ENCODE peak calls at places on chromosomes 6 and 20, in six cellular contexts. W is GM12878, D is EL, M is KBM-7, F is endothelial cell, C is Peyer's patch. Y is an unnamed sample.

GRCh38 chr6:89528865-89529264 is 95.9 kb downstream of the ANKRD6 start:
- DNase-seq in D (no peak), W (no peak), F (no peak), M (no peak), C (no peak), Y (no peak)

GRCh38 chr6:168307011-168307694 is 12.4 kb downstream of the DACT2 start:
- DNase-seq in C (no peak), F (no peak), M (no peak), W (no peak), D (no peak), Y (no peak)

GRCh38 chr6:126180585-126180984 is 159.3 kb upstream of the CENPW start:
- DNase-seq in D (peak), W (peak), M (no peak), C (no peak), F (no peak), Y (no peak)

GRCh38 chr20:45919951-45920794 is 8.2 kb upstream of the PLTP start:
- DNase-seq in M (no peak), C (no peak), F (no peak), W (no peak), D (no peak), Y (no peak)

GRCh38 chr20:58228484-58229197 is at the start of gene ANKRD60:
- DNase-seq in D (peak), W (no peak), C (no peak), F (peak), M (no peak), Y (no peak)

GRCh38 chr20:31845300-31845863 is at the start of gene FOXS1:
- DNase-seq in F (no peak), C (no peak), D (no peak), W (no peak), M (no peak), Y (no peak)

GRCh38 chr6:125989631-125990030 is 3.3 kb downstream of the TRMT11 start:
- DNase-seq in C (no peak), M (no peak), W (no peak), D (no peak), F (no peak), Y (no peak)

GRCh38 chr20:13284830-13285229 is 63.8 kb downstream of the ISM1 start:
- DNase-seq in D (no peak), M (no peak), W (no peak), F (no peak), C (no peak), Y (no peak)

GRCh38 chr6:21946298-21946783 is 350.5 kb downstream of the PRL start:
- DNase-seq in W (no peak), C (no peak), M (no peak), D (peak), F (no peak), Y (no peak)

GRCh38 chr6:65229768-65230167 is 477.3 kb downstream of the EYS start:
- DNase-seq in W (no peak), M (no peak), D (no peak), C (no peak), F (no peak), Y (no peak)

GRCh38 chr6:166608819-166609218 is 18.2 kb downstream of the RPS6KA2 start:
- DNase-seq in D (no peak), F (no peak), C (no peak), W (no peak), M (no peak), Y (no peak)

GRCh38 chr6:33195304-33196022 is 3.2 kb upstream of the COL11A2 start:
- DNase-seq in M (no peak), D (no peak), W (no peak), F (no peak), C (no peak), Y (no peak)

GRCh38 chr6:44667226-44667625 is 279.7 kb downstream of the CDC5L start:
- DNase-seq in W (no peak), D (peak), M (no peak), C (no peak), F (no peak), Y (no peak)

GRCh38 chr6:81998432-81998831 is 246.0 kb upstream of the TENT5A start:
- DNase-seq in M (no peak), C (no peak), W (no peak), F (no peak), D (peak), Y (no peak)

GRCh38 chr6:167856999-167857660 is 30.4 kb downstream of the AFDN start:
- DNase-seq in C (no peak), M (no peak), D (peak), W (peak), F (no peak), Y (no peak)

GRCh38 chr6:155261146-155261900 is 2.5 kb upstream of the CLDN20 start:
- DNase-seq in M (no peak), F (no peak), C (no peak), W (no peak), D (no peak), Y (no peak)

GRCh38 chr6:88166493-88166900 is 350 bp upstream of the CNR1 start:
- DNase-seq in F (peak), M (no peak), D (no peak), C (peak), W (no peak), Y (peak)

GRCh38 chr20:14889503-14890125 is 552.2 kb upstream of the FLRT3 start:
- DNase-seq in D (no peak), C (no peak), M (no peak), W (no peak), F (no peak), Y (no peak)

GRCh38 chr6:52724406-52725121 is 38.7 kb downstream of the GSTA2 start:
- DNase-seq in F (peak), D (peak), M (peak), C (peak), W (peak), Y (peak)

GRCh38 chr20:44532981-44533331 is 11.1 kb upstream of the SERINC3 start:
- DNase-seq in W (no peak), F (no peak), C (no peak), D (peak), M (no peak), Y (no peak)

GRCh38 chr6:167925011-167925410 is 72.5 kb upstream of the KIF25 start:
- DNase-seq in C (no peak), M (no peak), D (no peak), W (no peak), F (no peak), Y (no peak)

Y was measured in GM06990.